ENCODE peak calls at places on chromosomes 3 and 15, in seven cellular contexts. M, E, F, U, S, K and Z are unnamed samples.

GRCh38 chr3:169980055-169980454 is 13.4 kb downstream of the SEC62 start:
- DNase-seq in E (no peak), U (no peak), F (no peak), M (no peak), S (no peak), K (peak; percentile 8), Z (peak; percentile 11)

GRCh38 chr3:160661660-160662059 is 15.3 kb upstream of the ARL14 start:
- DNase-seq in S (no peak), F (no peak), U (peak; percentile 70), M (no peak), K (no peak), E (no peak), Z (no peak)

GRCh38 chr3:37014620-37015019 is 21.3 kb downstream of the MLH1 start:
- DNase-seq in K (no peak), S (no peak), E (no peak), U (no peak), M (no peak), F (no peak), Z (no peak)

GRCh38 chr3:105094588-105094987 is 272.1 kb upstream of the ALCAM start:
- DNase-seq in S (no peak), F (no peak), K (no peak), U (peak; percentile 66), M (no peak), E (no peak), Z (no peak)

GRCh38 chr15:29003446-29004233 is 117.9 kb downstream of the APBA2 start:
- DNase-seq in K (no peak), U (no peak), E (no peak), S (no peak), F (no peak), M (no peak), Z (no peak)

GRCh38 chr15:33448151-33448550 is 137.4 kb downstream of the RYR3 start:
- DNase-seq in M (no peak), U (peak; percentile 96), S (no peak), F (no peak), K (no peak), E (no peak), Z (no peak)

GRCh38 chr3:13530241-13531009 is 18.5 kb upstream of the FBLN2 start:
- DNase-seq in M (no peak), K (no peak), F (no peak), S (no peak), U (no peak), E (no peak), Z (no peak)

GRCh38 chr15:49436786-49437185 is 13.7 kb downstream of the FGF7 start:
- DNase-seq in U (no peak), M (no peak), F (no peak), K (no peak), S (no peak), E (no peak), Z (no peak)